ENCODE peak calls at places on chromosomes 1 and 21, in seven cellular contexts. One of them, this sample, is unnamed.

GRCh38 chr1:48093147-48093546 is 96.0 kb upstream of the TRABD2B start:
- DNase-seq in EL: no peak
- DNase-seq in NCI-H774: peak
- DNase-seq in heart left ventricle: no peak
- DNase-seq in H4: no peak
- DNase-seq in fibroblast of lung: no peak
- DNase-seq in brain microvascular endothelial cell: no peak
- DNase-seq in this sample: no peak

GRCh38 chr1:3543076-3544049 is 67.9 kb downstream of the MEGF6 start:
- DNase-seq in NCI-H774: no peak
- DNase-seq in H4: no peak
- DNase-seq in brain microvascular endothelial cell: peak
- DNase-seq in fibroblast of lung: peak
- DNase-seq in heart left ventricle: no peak
- DNase-seq in EL: peak
- DNase-seq in this sample: no peak

GRCh38 chr1:3749512-3749911 is 2.7 kb upstream of the CCDC27 start:
- DNase-seq in EL: no peak
- DNase-seq in fibroblast of lung: no peak
- DNase-seq in H4: no peak
- DNase-seq in brain microvascular endothelial cell: no peak
- DNase-seq in NCI-H774: no peak
- DNase-seq in heart left ventricle: no peak
- DNase-seq in this sample: no peak

GRCh38 chr1:235954306-235955283 is 87.9 kb upstream of the LYST start:
- DNase-seq in H4: no peak
- DNase-seq in heart left ventricle: no peak
- DNase-seq in EL: peak
- DNase-seq in NCI-H774: no peak
- DNase-seq in brain microvascular endothelial cell: peak
- DNase-seq in fibroblast of lung: no peak
- DNase-seq in this sample: no peak

GRCh38 chr1:24849653-24850295 is 80.3 kb downstream of the RUNX3 start:
- DNase-seq in EL: peak
- DNase-seq in brain microvascular endothelial cell: no peak
- DNase-seq in fibroblast of lung: peak
- DNase-seq in NCI-H774: no peak
- DNase-seq in H4: no peak
- DNase-seq in heart left ventricle: no peak
- DNase-seq in this sample: no peak

GRCh38 chr1:149846600-149847466 is 52.5 kb upstream of the BOLA1 start:
- DNase-seq in NCI-H774: no peak
- DNase-seq in brain microvascular endothelial cell: no peak
- DNase-seq in EL: no peak
- DNase-seq in fibroblast of lung: no peak
- DNase-seq in H4: peak
- DNase-seq in heart left ventricle: no peak
- DNase-seq in this sample: no peak

GRCh38 chr1:205208805-205209204 is 2.7 kb downstream of the DSTYK start:
- DNase-seq in H4: no peak
- DNase-seq in EL: no peak
- DNase-seq in brain microvascular endothelial cell: no peak
- DNase-seq in heart left ventricle: no peak
- DNase-seq in fibroblast of lung: no peak
- DNase-seq in NCI-H774: no peak
- DNase-seq in this sample: no peak

GRCh38 chr21:44892095-44892494 is 18.6 kb upstream of the PTTG1IP start:
- DNase-seq in fibroblast of lung: no peak
- DNase-seq in EL: no peak
- DNase-seq in brain microvascular endothelial cell: no peak
- DNase-seq in H4: no peak
- DNase-seq in heart left ventricle: no peak
- DNase-seq in NCI-H774: no peak
- DNase-seq in this sample: no peak

This sample was measured in LNCaP clone FGC.